ENCODE peak calls at places on chromosomes 5 and 9, in six cellular contexts. H is activated CD4-positive, alpha-beta T cell treated with anti-CD3 and anti-CD28 coated beads, Interleukin-2, amount 10 ng/mL, durations not matched to agents 7 days and 5 days; V is fibroblast of mammary gland; M is stimulated activated CD4-positive, alpha-beta T cell treated with anti-CD3 and anti-CD28 coated beads, Interleukin-2, amount 100 ng/mL, for 48 hours; R is RKO; K is naive thymus-derived CD8-positive, alpha-beta T cell. A is an unnamed sample.
A peak's percentile ranks its signal among the peaks of the same experiment; 100 is the strongest.

GRCh38 chr5:5055708-5056107 is 84.4 kb upstream of the ADAMTS16 start:
- DNase-seq in H (no peak), V (no peak), M (no peak), R (no peak), K (no peak), A (no peak)

GRCh38 chr9:75788006-75788634 is 102.4 kb upstream of the PCSK5 start:
- DNase-seq in H (no peak), V (peak; percentile 89), M (no peak), R (no peak), K (no peak), A (no peak)

GRCh38 chr5:74201334-74202081 is 439.0 kb downstream of the ENC1 start:
- DNase-seq in H (no peak), V (peak; percentile 30), M (no peak), R (peak; percentile 20), K (no peak), A (no peak)

GRCh38 chr5:68682400-68683152 is 411.2 kb upstream of the SLC30A5 start:
- DNase-seq in H (no peak), V (no peak), M (no peak), R (no peak), K (no peak), A (no peak)

GRCh38 chr5:83917261-83917908 is 196.7 kb upstream of the HAPLN1 start:
- DNase-seq in H (no peak), V (no peak), M (no peak), R (no peak), K (no peak), A (no peak)

GRCh38 chr5:172904643-172905345 is 54.4 kb upstream of the RPL26L1 start:
- DNase-seq in H (no peak), V (peak; percentile 82), M (no peak), R (no peak), K (no peak), A (no peak)

GRCh38 chr5:7668627-7669026 is 182.3 kb downstream of the CFAP90 start:
- DNase-seq in H (no peak), V (no peak), M (no peak), R (no peak), K (no peak), A (no peak)

GRCh38 chr5:35159370-35159742 is 70.9 kb downstream of the PRLR start:
- DNase-seq in H (no peak), V (no peak), M (no peak), R (no peak), K (no peak), A (no peak)

GRCh38 chr5:32173394-32174010 is 617 bp downstream of the GOLPH3 start:
- DNase-seq in H (peak; percentile 45), V (peak; percentile 59), M (peak; percentile 19), R (peak; percentile 80), K (peak; percentile 70), A (peak; percentile 35)

GRCh38 chr5:59079622-59080620 is 497.0 kb downstream of the RAB3C start:
- DNase-seq in H (no peak), V (peak; percentile 100), M (no peak), R (peak; percentile 98), K (no peak), A (no peak)

GRCh38 chr5:54013556-54014157 is 296.7 kb downstream of the ARL15 start:
- DNase-seq in H (peak; percentile 6), V (peak; percentile 97), M (no peak), R (peak; percentile 82), K (no peak), A (no peak)